ENCODE peak calls at places on chromosomes 11 and 22, in eight cellular contexts. T is BE2C; G is fibroblast of mammary gland; R is CD8-positive, alpha-beta T cell; N is OCI-LY7; M is neural progenitor cell; W is left lung; S is pancreas. K is an unnamed sample.

GRCh38 chr11:36577859-36578258 is 10.1 kb downstream of the RAG1 start:
- DNase-seq in T (no peak), G (no peak), R (no peak), N (no peak), M (no peak), W (no peak), S (no peak), K (no peak)

GRCh38 chr11:101862410-101863233 is 52.2 kb upstream of the CEP126 start:
- DNase-seq in T (peak), G (peak), R (no peak), N (peak), M (peak), W (no peak), S (no peak), K (no peak)

GRCh38 chr11:128929468-128929867 is 13.2 kb downstream of the TP53AIP1 start:
- DNase-seq in T (no peak), G (no peak), R (no peak), N (no peak), M (no peak), W (no peak), S (no peak), K (no peak)

GRCh38 chr11:27464155-27464759 is 8.3 kb downstream of the LGR4 start:
- DNase-seq in T (no peak), G (no peak), R (no peak), N (no peak), M (no peak), W (no peak), S (no peak), K (no peak)

GRCh38 chr11:45576461-45577215 is 88.8 kb downstream of the CHST1 start:
- DNase-seq in T (no peak), G (peak), R (no peak), N (no peak), M (no peak), W (no peak), S (no peak), K (no peak)

GRCh38 chr22:23115369-23115768 is 26.4 kb downstream of the RSPH14 start:
- DNase-seq in T (no peak), G (no peak), R (no peak), N (no peak), M (no peak), W (no peak), S (no peak), K (no peak)

GRCh38 chr22:39135092-39135896 is 17.2 kb downstream of the CBX7 start:
- DNase-seq in T (peak), G (no peak), R (peak), N (peak), M (peak), W (peak), S (peak), K (peak)

GRCh38 chr11:95516786-95517185 is 272.8 kb downstream of the FAM76B start:
- DNase-seq in T (no peak), G (peak), R (no peak), N (no peak), M (no peak), W (no peak), S (no peak), K (no peak)

GRCh38 chr11:33294797-33295196 is 37.6 kb downstream of the HIPK3 start:
- DNase-seq in T (no peak), G (no peak), R (no peak), N (no peak), M (no peak), W (no peak), S (no peak), K (no peak)

GRCh38 chr11:79458712-79459111 is 17.9 kb upstream of the TENM4 start:
- DNase-seq in T (no peak), G (no peak), R (no peak), N (no peak), M (no peak), W (no peak), S (no peak), K (no peak)

GRCh38 chr11:79493555-79494171 is 52.8 kb upstream of the TENM4 start:
- DNase-seq in T (peak), G (peak), R (no peak), N (peak), M (peak), W (peak), S (peak), K (peak)

GRCh38 chr22:29313126-29314071 is 2.1 kb downstream of the RASL10A start:
- DNase-seq in T (no peak), G (peak), R (no peak), N (no peak), M (peak), W (peak), S (no peak), K (no peak)

GRCh38 chr11:119316729-119317591 is at the start of gene MCAM:
- DNase-seq in T (peak), G (no peak), R (no peak), N (no peak), M (peak), W (peak), S (no peak), K (no peak)

GRCh38 chr11:14183973-14184372 is 175.0 kb downstream of the RRAS2 start:
- DNase-seq in T (no peak), G (peak), R (no peak), N (no peak), M (no peak), W (no peak), S (no peak), K (no peak)

GRCh38 chr22:36873614-36874308 is 13.0 kb downstream of the NCF4 start:
- DNase-seq in T (peak), G (peak), R (no peak), N (peak), M (peak), W (peak), S (no peak), K (peak)

GRCh38 chr11:94400839-94401772 is at the start of gene GPR83:
- DNase-seq in T (peak), G (no peak), R (no peak), N (no peak), M (peak), W (peak), S (no peak), K (no peak)

GRCh38 chr11:20762980-20763379 is 93.6 kb downstream of the NELL1 start:
- DNase-seq in T (no peak), G (no peak), R (no peak), N (no peak), M (no peak), W (no peak), S (no peak), K (no peak)

GRCh38 chr22:48940988-48941902 is 886.4 kb downstream of the BRD1 start:
- DNase-seq in T (no peak), G (no peak), R (no peak), N (no peak), M (no peak), W (no peak), S (no peak), K (no peak)

GRCh38 chr22:50673231-50674126 is 856 bp downstream of the SHANK3 start:
- DNase-seq in T (no peak), G (no peak), R (no peak), N (no peak), M (peak), W (peak), S (no peak), K (no peak)

GRCh38 chr11:112805658-112806057 is 155.6 kb upstream of the NCAM1 start:
- DNase-seq in T (no peak), G (no peak), R (no peak), N (no peak), M (no peak), W (no peak), S (no peak), K (no peak)

GRCh38 chr11:2200536-2200935 is 28.9 kb upstream of the TH start:
- DNase-seq in T (no peak), G (no peak), R (no peak), N (no peak), M (no peak), W (peak), S (no peak), K (no peak)

GRCh38 chr22:37300551-37301017 is 18.3 kb downstream of the CYTH4 start:
- DNase-seq in T (no peak), G (no peak), R (peak), N (no peak), M (no peak), W (peak), S (no peak), K (no peak)

GRCh38 chr11:1260023-1260501 is 37.2 kb downstream of the MUC5B start:
- DNase-seq in T (peak), G (peak), R (peak), N (peak), M (no peak), W (peak), S (peak), K (no peak)

GRCh38 chr22:18032455-18033101 is 8.2 kb upstream of the MICAL3 start:
- DNase-seq in T (no peak), G (peak), R (no peak), N (no peak), M (peak), W (no peak), S (no peak), K (no peak)

GRCh38 chr11:92109476-92109875 is 115.1 kb upstream of the FAT3 start:
- DNase-seq in T (no peak), G (no peak), R (no peak), N (no peak), M (no peak), W (no peak), S (no peak), K (no peak)

GRCh38 chr22:20084547-20085413 is 4.7 kb downstream of the DGCR8 start:
- DNase-seq in T (peak), G (peak), R (no peak), N (peak), M (peak), W (peak), S (no peak), K (no peak)
- TF ChIP-seq CTCF in T (peak), G (peak), R (no peak), N (peak), M (peak), W (no peak), S (no peak), K (no peak)

DNA sequence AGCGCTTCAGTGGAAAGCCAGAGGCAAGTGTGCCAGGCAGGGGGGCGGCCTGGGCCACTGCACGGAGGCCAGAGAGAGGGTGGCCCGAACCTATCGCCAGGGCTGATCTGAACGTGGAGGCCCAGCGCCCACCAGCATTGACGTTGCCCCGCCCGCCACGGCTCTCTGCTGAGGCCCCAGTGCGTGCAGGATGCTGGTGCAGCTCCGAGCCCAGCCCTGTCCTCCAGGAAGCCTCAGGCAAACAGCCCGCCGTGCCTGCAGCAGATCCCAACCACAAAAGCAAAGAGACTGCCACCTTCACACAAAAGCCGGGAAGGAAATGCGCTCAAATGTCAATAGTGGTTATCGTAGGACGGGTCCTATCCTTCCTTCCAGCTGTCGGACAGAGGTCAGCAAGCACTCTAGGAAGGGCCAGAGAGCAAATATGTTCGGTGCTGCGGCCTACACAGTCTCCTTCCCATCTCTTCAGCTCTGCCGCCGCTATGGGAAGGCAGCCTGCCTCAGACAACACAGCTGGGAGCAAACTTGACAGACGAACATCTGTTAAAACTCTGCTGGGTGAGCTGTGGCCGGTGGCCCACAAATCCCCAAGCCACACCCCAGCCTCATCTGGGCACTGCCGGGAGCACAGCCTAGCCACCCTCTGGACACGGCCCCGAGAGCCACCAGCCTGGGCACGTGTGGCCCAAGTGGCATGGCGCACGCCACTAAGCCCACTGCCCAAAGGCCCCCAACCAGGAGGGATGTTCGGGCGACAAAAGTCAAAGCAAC is 146.2 kb downstream of the CRYBB2 start:
- DNase-seq in T (no peak), G (no peak), R (no peak), N (no peak), M (no peak), W (peak), S (no peak), K (no peak)
- H3K4me3 ChIP-seq in T (no peak), G (no peak), R (no peak), N (no peak), M (no peak), W (no peak), S (no peak), K (no peak)

GRCh38 chr11:35003658-35004057 is 87.2 kb downstream of the PDHX start:
- DNase-seq in T (no peak), G (peak), R (no peak), N (no peak), M (no peak), W (no peak), S (no peak), K (no peak)

GRCh38 chr11:34996958-34997357 is 80.5 kb downstream of the PDHX start:
- DNase-seq in T (no peak), G (no peak), R (no peak), N (no peak), M (no peak), W (no peak), S (no peak), K (no peak)

GRCh38 chr11:34999453-34999852 is 83.0 kb downstream of the PDHX start:
- DNase-seq in T (no peak), G (no peak), R (no peak), N (no peak), M (no peak), W (no peak), S (no peak), K (no peak)

GRCh38 chr11:34994859-34995258 is 78.4 kb downstream of the PDHX start:
- DNase-seq in T (no peak), G (no peak), R (no peak), N (no peak), M (no peak), W (no peak), S (no peak), K (no peak)

GRCh38 chr11:34997872-34998548 is 81.6 kb downstream of the PDHX start:
- DNase-seq in T (no peak), G (peak), R (no peak), N (peak), M (no peak), W (no peak), S (no peak), K (no peak)
- TF ChIP-seq CTCF in T (no peak), G (peak), R (peak), N (peak), M (peak), W (peak), S (no peak), K (peak)

GRCh38 chr11:10746871-10747270 is 4.2 kb upstream of the CTR9 start:
- DNase-seq in T (no peak), G (no peak), R (no peak), N (no peak), M (no peak), W (no peak), S (no peak), K (no peak)
- H3K4me3 ChIP-seq in T (no peak), G (no peak), R (no peak), N (no peak), M (no peak), W (no peak), S (no peak), K (no peak)

GRCh38 chr11:9060700-9061111 is 30.7 kb downstream of the SCUBE2 start:
- DNase-seq in T (no peak), G (peak), R (no peak), N (peak), M (peak), W (no peak), S (no peak), K (no peak)
- TF ChIP-seq CTCF in T (peak), G (peak), R (no peak), N (peak), M (peak), W (no peak), S (no peak), K (no peak)

GRCh38 chr22:30782613-30783012 is 87.9 kb downstream of the OSBP2 start:
- DNase-seq in T (no peak), G (no peak), R (no peak), N (no peak), M (no peak), W (no peak), S (no peak), K (peak)

GRCh38 chr22:30783021-30783420 is 88.3 kb downstream of the OSBP2 start:
- DNase-seq in T (no peak), G (no peak), R (no peak), N (no peak), M (no peak), W (no peak), S (no peak), K (no peak)

GRCh38 chr22:30781271-30781875 is 86.7 kb downstream of the OSBP2 start:
- DNase-seq in T (no peak), G (no peak), R (no peak), N (no peak), M (no peak), W (no peak), S (no peak), K (no peak)

GRCh38 chr22:30790366-30790765 is 95.7 kb downstream of the OSBP2 start:
- DNase-seq in T (no peak), G (peak), R (no peak), N (no peak), M (no peak), W (no peak), S (no peak), K (no peak)

GRCh38 chr22:30785527-30785926 is 90.9 kb downstream of the OSBP2 start:
- DNase-seq in T (no peak), G (no peak), R (no peak), N (no peak), M (no peak), W (no peak), S (no peak), K (no peak)
- H3K4me3 ChIP-seq in T (no peak), G (no peak), R (no peak), N (no peak), M (no peak), W (no peak), S (no peak), K (no peak)

GRCh38 chr11:93359396-93359795 is 28.9 kb downstream of the DEUP1 start:
- DNase-seq in T (no peak), G (no peak), R (no peak), N (no peak), M (no peak), W (no peak), S (no peak), K (peak)

GRCh38 chr11:93361435-93361834 is 30.9 kb downstream of the DEUP1 start:
- DNase-seq in T (no peak), G (no peak), R (no peak), N (no peak), M (no peak), W (no peak), S (no peak), K (no peak)
- TF ChIP-seq CTCF in T (no peak), G (no peak), R (no peak), N (peak), M (no peak), W (no peak), S (no peak), K (no peak)

GRCh38 chr22:45469573-45470383 is 32.9 kb upstream of the FBLN1 start:
- DNase-seq in T (no peak), G (peak), R (no peak), N (no peak), M (no peak), W (no peak), S (no peak), K (peak)
- H3K4me3 ChIP-seq in T (no peak), G (no peak), R (no peak), N (no peak), M (no peak), W (no peak), S (no peak), K (no peak)

K was measured in prostate gland.